ENCODE peak calls at places on chromosomes 2 and 18, in four cellular contexts. One of them, this sample, is unnamed.
A peak's percentile ranks its signal among the peaks of the same experiment; 100 is the strongest.

GRCh38 chr2:178452334-178452733 is 1.2 kb downstream of the PJVK start:
- DNase-seq in K562: no peak
- DNase-seq in HepG2: no peak
- DNase-seq in H1: no peak
- DNase-seq in this sample: no peak

GRCh38 chr2:201513271-201513670 is 61.7 kb downstream of the STRADB start:
- DNase-seq in HepG2: no peak
- DNase-seq in K562: no peak
- DNase-seq in H1: no peak
- DNase-seq in this sample: no peak

GRCh38 chr2:186345745-186346144 is 140.3 kb upstream of the ZC3H15 start:
- DNase-seq in H1: no peak
- DNase-seq in HepG2: no peak
- DNase-seq in K562: no peak
- DNase-seq in this sample: no peak

GRCh38 chr18:70411886-70412443 is 123.1 kb downstream of the SOCS6 start:
- DNase-seq in H1: no peak
- DNase-seq in HepG2: no peak
- DNase-seq in K562: no peak
- DNase-seq in this sample: peak; percentile 61

GRCh38 chr18:32707586-32707985 is 65.2 kb downstream of the KLHL14 start:
- DNase-seq in H1: no peak
- DNase-seq in K562: no peak
- DNase-seq in HepG2: no peak
- DNase-seq in this sample: no peak

GRCh38 chr2:130337735-130338325 is 4.9 kb upstream of the IMP4 start:
- DNase-seq in HepG2: no peak
- DNase-seq in K562: peak; percentile 72
- DNase-seq in H1: no peak
- DNase-seq in this sample: no peak

GRCh38 chr18:75244914-75245313 is 34.3 kb downstream of the TSHZ1 start:
- DNase-seq in H1: no peak
- DNase-seq in K562: no peak
- DNase-seq in HepG2: no peak
- DNase-seq in this sample: no peak

GRCh38 chr2:236642584-236643291 is 73.1 kb downstream of the ACKR3 start:
- DNase-seq in K562: no peak
- DNase-seq in HepG2: peak; percentile 18
- DNase-seq in H1: no peak
- DNase-seq in this sample: peak; percentile 71

GRCh38 chr2:238262496-238263122 is 22.8 kb upstream of the HES6 start:
- DNase-seq in K562: no peak
- DNase-seq in HepG2: no peak
- DNase-seq in H1: no peak
- DNase-seq in this sample: no peak

GRCh38 chr2:221492606-221493005 is 79.5 kb downstream of the EPHA4 start:
- DNase-seq in H1: no peak
- DNase-seq in K562: no peak
- DNase-seq in HepG2: no peak
- DNase-seq in this sample: no peak
- TF ChIP-seq RNF2 in H1: no peak
- TF ChIP-seq RNF2 in K562: no peak
- TF ChIP-seq RNF2 in HepG2: no peak
- TF ChIP-seq RNF2 in this sample: no peak

GRCh38 chr2:81894451-81894990 is 1590.0 kb upstream of the LRRTM1 start:
- DNase-seq in H1: no peak
- DNase-seq in K562: no peak
- DNase-seq in HepG2: no peak
- DNase-seq in this sample: no peak
- TF ChIP-seq RNF2 in H1: no peak
- TF ChIP-seq RNF2 in K562: no peak
- TF ChIP-seq RNF2 in HepG2: no peak
- TF ChIP-seq RNF2 in this sample: no peak

DNA sequence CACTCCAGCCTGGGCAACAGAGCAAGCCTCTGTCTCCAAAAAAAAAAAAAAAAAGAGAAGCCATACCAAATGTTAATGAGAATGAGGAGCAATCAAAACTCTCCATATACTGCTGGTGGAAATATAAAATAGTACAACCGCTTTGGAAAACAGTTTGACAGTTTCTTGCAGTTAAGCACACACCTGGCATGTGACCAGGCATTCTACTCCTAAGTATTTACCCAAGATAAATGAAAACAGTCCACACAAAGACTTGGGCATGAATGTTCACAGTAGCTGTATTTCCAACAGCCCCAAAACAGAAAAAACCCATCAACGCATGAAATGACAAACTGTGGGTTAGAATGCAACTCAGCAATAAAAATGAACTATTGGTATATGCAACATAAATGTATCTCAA is 76.0 kb upstream of the ST8SIA5 start:
- DNase-seq in K562: no peak
- DNase-seq in H1: no peak
- DNase-seq in HepG2: no peak
- DNase-seq in this sample: no peak
- TF ChIP-seq RNF2 in K562: no peak
- TF ChIP-seq RNF2 in H1: no peak
- TF ChIP-seq RNF2 in HepG2: no peak
- TF ChIP-seq RNF2 in this sample: no peak

DNA sequence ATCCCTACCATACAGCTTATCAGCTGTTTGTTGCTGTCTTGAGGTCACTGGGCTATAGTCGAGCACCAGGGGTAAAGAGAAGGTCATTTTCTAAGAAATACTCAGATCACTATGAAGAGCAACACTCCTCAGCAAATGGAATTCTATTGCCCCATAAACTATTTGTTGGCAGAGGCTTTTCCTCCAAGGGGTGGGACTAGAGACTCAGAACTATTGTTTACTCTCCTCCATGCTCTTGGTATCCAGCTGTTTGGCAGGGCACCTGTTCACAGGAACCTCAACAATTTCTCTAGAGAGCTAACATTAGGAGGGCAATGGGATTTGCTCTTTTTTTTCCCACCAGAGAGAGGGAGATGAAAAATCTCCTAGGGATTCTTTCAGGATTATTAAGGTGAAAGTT is 249.1 kb upstream of the SPRED2 start:
- DNase-seq in HepG2: no peak
- DNase-seq in K562: no peak
- DNase-seq in H1: no peak
- DNase-seq in this sample: no peak
- TF ChIP-seq RNF2 in HepG2: no peak
- TF ChIP-seq RNF2 in K562: no peak
- TF ChIP-seq RNF2 in H1: no peak
- TF ChIP-seq RNF2 in this sample: no peak

DNA sequence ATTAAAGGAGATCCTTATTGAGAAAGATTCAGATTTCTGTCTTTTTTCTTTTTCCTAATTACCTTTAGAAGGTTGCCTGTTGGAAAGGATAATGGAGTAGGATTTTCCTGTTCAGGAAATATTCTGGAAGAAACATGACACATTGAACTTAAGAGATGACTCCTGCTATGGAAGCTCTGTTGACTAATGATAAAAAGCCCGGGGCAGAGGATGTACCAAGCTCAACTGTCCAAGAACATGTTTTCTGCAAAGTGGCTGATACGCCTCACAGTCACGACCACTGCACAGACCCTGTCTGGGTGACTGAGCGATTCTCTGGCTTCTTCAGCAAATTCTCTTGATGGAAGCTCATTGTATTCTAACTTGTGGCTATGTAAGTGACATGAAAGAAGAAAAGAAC is 86.2 kb upstream of the THOC1 start:
- DNase-seq in HepG2: no peak
- DNase-seq in H1: no peak
- DNase-seq in K562: no peak
- DNase-seq in this sample: no peak
- TF ChIP-seq RNF2 in HepG2: no peak
- TF ChIP-seq RNF2 in H1: no peak
- TF ChIP-seq RNF2 in K562: no peak
- TF ChIP-seq RNF2 in this sample: no peak

DNA sequence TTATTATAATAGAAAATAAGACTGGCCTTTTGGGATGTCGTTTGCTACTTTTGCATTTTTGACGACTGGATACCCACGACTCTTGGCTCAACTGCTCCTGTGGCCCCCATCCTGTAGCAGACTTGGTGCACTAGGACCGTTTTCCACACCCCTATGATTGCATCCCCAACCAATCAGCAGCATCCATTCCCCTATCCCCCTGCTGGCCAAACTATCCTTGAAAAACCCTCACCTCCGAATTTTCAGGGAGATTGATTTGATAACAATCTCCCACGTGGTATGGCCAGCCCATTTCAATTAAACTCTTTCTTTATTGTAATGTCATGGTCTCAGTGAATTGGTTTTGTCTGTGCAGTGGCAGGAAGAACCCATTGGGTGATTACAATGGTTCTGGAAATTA is 37.9 kb upstream of the TTR start:
- DNase-seq in H1: no peak
- DNase-seq in K562: peak; percentile 16
- DNase-seq in HepG2: no peak
- DNase-seq in this sample: no peak
- TF ChIP-seq RNF2 in H1: no peak
- TF ChIP-seq RNF2 in K562: no peak
- TF ChIP-seq RNF2 in HepG2: no peak
- TF ChIP-seq RNF2 in this sample: no peak

DNA sequence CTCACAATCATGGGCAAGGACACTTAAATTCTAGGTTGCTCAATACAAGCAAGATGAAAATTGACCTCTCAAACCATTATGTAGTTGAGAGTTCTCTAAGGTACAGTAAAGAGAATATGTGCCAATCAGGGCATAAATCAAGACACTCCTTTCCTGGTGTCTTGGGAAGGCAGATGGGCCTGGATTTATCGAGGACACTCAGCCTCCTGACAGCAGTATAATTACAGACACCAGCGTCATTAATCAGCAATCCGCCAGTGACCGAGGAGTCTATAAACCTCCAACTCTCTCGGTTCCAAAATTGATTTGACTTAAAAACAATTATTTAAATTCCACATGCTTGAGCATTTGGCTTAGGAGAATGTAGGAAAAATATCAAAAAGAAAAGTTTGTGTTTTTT is 75.7 kb upstream of the DAPL1 start:
- DNase-seq in K562: no peak
- DNase-seq in HepG2: no peak
- DNase-seq in H1: no peak
- DNase-seq in this sample: no peak
- TF ChIP-seq RNF2 in K562: no peak
- TF ChIP-seq RNF2 in HepG2: no peak
- TF ChIP-seq RNF2 in H1: no peak
- TF ChIP-seq RNF2 in this sample: no peak

DNA sequence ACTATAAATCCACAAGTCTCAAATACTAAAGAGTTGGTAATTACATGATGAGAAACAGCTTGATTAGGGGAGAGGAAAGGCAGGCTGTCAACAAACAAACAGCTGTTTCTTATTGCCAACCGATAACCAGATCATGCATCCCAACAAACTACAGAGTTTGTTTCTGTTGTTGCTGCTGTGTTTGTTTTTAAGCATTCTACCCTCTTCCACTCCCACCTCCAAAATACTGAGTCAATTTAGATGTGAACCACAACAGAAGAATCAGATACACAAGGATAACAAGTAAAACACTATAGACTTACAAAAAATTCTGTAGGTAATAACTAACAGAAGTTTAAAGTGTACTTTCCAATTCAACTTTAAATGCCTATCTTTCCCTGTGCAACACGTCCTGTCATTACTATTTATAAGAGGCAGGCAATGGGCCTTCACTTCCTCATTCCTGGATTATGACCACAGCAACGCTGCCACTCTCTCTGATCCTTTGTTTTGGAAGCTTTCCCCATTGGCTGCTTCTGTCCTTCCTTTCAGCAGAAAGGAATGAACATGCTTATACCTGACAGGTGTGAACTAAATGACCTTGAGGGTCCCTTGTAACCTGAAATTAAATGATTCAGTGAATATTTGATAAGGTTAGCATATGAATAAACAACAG is 152.0 kb downstream of the SRBD1 start:
- DNase-seq in H1: no peak
- DNase-seq in K562: peak; percentile 24
- DNase-seq in HepG2: peak; percentile 19
- DNase-seq in this sample: peak; percentile 33
- TF ChIP-seq RNF2 in H1: no peak
- TF ChIP-seq RNF2 in K562: no peak
- TF ChIP-seq RNF2 in HepG2: no peak
- TF ChIP-seq RNF2 in this sample: no peak

GRCh38 chr2:221488134-221488807 is 83.8 kb downstream of the EPHA4 start:
- DNase-seq in K562: no peak
- DNase-seq in H1: no peak
- DNase-seq in HepG2: no peak
- DNase-seq in this sample: no peak
- TF ChIP-seq RNF2 in K562: no peak
- TF ChIP-seq RNF2 in H1: no peak
- TF ChIP-seq RNF2 in HepG2: no peak
- TF ChIP-seq RNF2 in this sample: no peak

GRCh38 chr2:98897746-98898145 is 38.3 kb downstream of the CRACDL start:
- DNase-seq in H1: peak; percentile 17
- DNase-seq in HepG2: no peak
- DNase-seq in K562: no peak
- DNase-seq in this sample: no peak

GRCh38 chr2:98898423-98898841 is 37.6 kb downstream of the CRACDL start:
- DNase-seq in K562: no peak
- DNase-seq in HepG2: no peak
- DNase-seq in H1: peak; percentile 35
- DNase-seq in this sample: no peak

GRCh38 chr2:98900721-98901120 is 35.3 kb downstream of the CRACDL start:
- DNase-seq in K562: no peak
- DNase-seq in HepG2: no peak
- DNase-seq in H1: no peak
- DNase-seq in this sample: no peak

GRCh38 chr2:98901291-98901690 is 34.7 kb downstream of the CRACDL start:
- DNase-seq in HepG2: no peak
- DNase-seq in H1: peak; percentile 29
- DNase-seq in K562: no peak
- DNase-seq in this sample: no peak

GRCh38 chr2:98899041-98899702 is 36.9 kb downstream of the CRACDL start:
- DNase-seq in K562: no peak
- DNase-seq in H1: peak; percentile 17
- DNase-seq in HepG2: no peak
- DNase-seq in this sample: no peak
- TF ChIP-seq RNF2 in K562: no peak
- TF ChIP-seq RNF2 in H1: no peak
- TF ChIP-seq RNF2 in HepG2: no peak
- TF ChIP-seq RNF2 in this sample: no peak